ENCODE peak calls at places on chromosomes 6 and 20, in nine cellular contexts. One of them, this sample, is unnamed.

GRCh38 chr6:136728033-136728939 is 64.0 kb downstream of the MAP3K5 start:
- DNase-seq in iPS DF 6.9: no peak
- DNase-seq in HCT116: no peak
- DNase-seq in cardiac muscle cell: no peak
- DNase-seq in mesendoderm: no peak
- DNase-seq in suprapubic skin: no peak
- DNase-seq in upper lobe of left lung: no peak
- DNase-seq in CD8-positive, alpha-beta memory T cell: no peak
- DNase-seq in fibroblast of lung: no peak
- DNase-seq in this sample: no peak

GRCh38 chr20:4406627-4407026 is 315.1 kb upstream of the PRND start:
- DNase-seq in cardiac muscle cell: no peak
- DNase-seq in suprapubic skin: no peak
- DNase-seq in fibroblast of lung: peak; percentile 95
- DNase-seq in mesendoderm: no peak
- DNase-seq in upper lobe of left lung: no peak
- DNase-seq in HCT116: peak; percentile 42
- DNase-seq in CD8-positive, alpha-beta memory T cell: no peak
- DNase-seq in iPS DF 6.9: no peak
- DNase-seq in this sample: no peak

GRCh38 chr6:168093071-168093505 is 14.1 kb upstream of the FRMD1 start:
- DNase-seq in suprapubic skin: no peak
- DNase-seq in fibroblast of lung: no peak
- DNase-seq in cardiac muscle cell: no peak
- DNase-seq in upper lobe of left lung: peak; percentile 47
- DNase-seq in CD8-positive, alpha-beta memory T cell: peak; percentile 19
- DNase-seq in iPS DF 6.9: no peak
- DNase-seq in HCT116: no peak
- DNase-seq in mesendoderm: no peak
- DNase-seq in this sample: no peak

GRCh38 chr20:10861086-10861485 is 187.3 kb upstream of the JAG1 start:
- DNase-seq in CD8-positive, alpha-beta memory T cell: no peak
- DNase-seq in fibroblast of lung: peak; percentile 97
- DNase-seq in suprapubic skin: no peak
- DNase-seq in cardiac muscle cell: no peak
- DNase-seq in mesendoderm: no peak
- DNase-seq in HCT116: no peak
- DNase-seq in upper lobe of left lung: no peak
- DNase-seq in iPS DF 6.9: no peak
- DNase-seq in this sample: no peak

GRCh38 chr20:37007898-37008649 is 56.6 kb upstream of the SAMHD1 start:
- DNase-seq in CD8-positive, alpha-beta memory T cell: peak; percentile 58
- DNase-seq in iPS DF 6.9: no peak
- DNase-seq in fibroblast of lung: peak; percentile 36
- DNase-seq in upper lobe of left lung: no peak
- DNase-seq in mesendoderm: peak; percentile 7
- DNase-seq in suprapubic skin: no peak
- DNase-seq in cardiac muscle cell: peak; percentile 20
- DNase-seq in HCT116: no peak
- DNase-seq in this sample: no peak

GRCh38 chr20:53900380-53900999 is 169.9 kb downstream of the BCAS1 start:
- DNase-seq in mesendoderm: no peak
- DNase-seq in iPS DF 6.9: no peak
- DNase-seq in HCT116: no peak
- DNase-seq in suprapubic skin: no peak
- DNase-seq in cardiac muscle cell: no peak
- DNase-seq in CD8-positive, alpha-beta memory T cell: no peak
- DNase-seq in fibroblast of lung: peak; percentile 98
- DNase-seq in upper lobe of left lung: no peak
- DNase-seq in this sample: no peak

GRCh38 chr6:5726976-5727718 is 279.6 kb downstream of the NRN1 start:
- DNase-seq in mesendoderm: no peak
- DNase-seq in iPS DF 6.9: no peak
- DNase-seq in upper lobe of left lung: no peak
- DNase-seq in fibroblast of lung: peak; percentile 25
- DNase-seq in cardiac muscle cell: no peak
- DNase-seq in HCT116: no peak
- DNase-seq in CD8-positive, alpha-beta memory T cell: no peak
- DNase-seq in suprapubic skin: no peak
- DNase-seq in this sample: peak; percentile 31

GRCh38 chr6:34597605-34598353 is 41.6 kb upstream of the SPDEF start:
- DNase-seq in HCT116: no peak
- DNase-seq in suprapubic skin: no peak
- DNase-seq in upper lobe of left lung: no peak
- DNase-seq in iPS DF 6.9: no peak
- DNase-seq in CD8-positive, alpha-beta memory T cell: no peak
- DNase-seq in cardiac muscle cell: no peak
- DNase-seq in fibroblast of lung: no peak
- DNase-seq in mesendoderm: no peak
- DNase-seq in this sample: peak; percentile 30

GRCh38 chr6:75266716-75267291 is 17.8 kb downstream of the TMEM30A start:
- DNase-seq in cardiac muscle cell: peak; percentile 54
- DNase-seq in suprapubic skin: no peak
- DNase-seq in HCT116: no peak
- DNase-seq in upper lobe of left lung: no peak
- DNase-seq in iPS DF 6.9: no peak
- DNase-seq in CD8-positive, alpha-beta memory T cell: no peak
- DNase-seq in fibroblast of lung: peak; percentile 47
- DNase-seq in mesendoderm: peak; percentile 56
- DNase-seq in this sample: no peak

GRCh38 chr20:64220420-64220819 is 35.1 kb upstream of the PCMTD2 start:
- DNase-seq in upper lobe of left lung: no peak
- DNase-seq in fibroblast of lung: no peak
- DNase-seq in mesendoderm: no peak
- DNase-seq in suprapubic skin: no peak
- DNase-seq in cardiac muscle cell: no peak
- DNase-seq in iPS DF 6.9: no peak
- DNase-seq in HCT116: no peak
- DNase-seq in CD8-positive, alpha-beta memory T cell: no peak
- DNase-seq in this sample: no peak

GRCh38 chr20:64217539-64217938 is 38.0 kb upstream of the PCMTD2 start:
- DNase-seq in mesendoderm: no peak
- DNase-seq in CD8-positive, alpha-beta memory T cell: no peak
- DNase-seq in suprapubic skin: no peak
- DNase-seq in HCT116: no peak
- DNase-seq in cardiac muscle cell: no peak
- DNase-seq in upper lobe of left lung: no peak
- DNase-seq in fibroblast of lung: no peak
- DNase-seq in iPS DF 6.9: no peak
- DNase-seq in this sample: no peak

GRCh38 chr20:64219202-64219601 is 36.3 kb upstream of the PCMTD2 start:
- DNase-seq in CD8-positive, alpha-beta memory T cell: no peak
- DNase-seq in mesendoderm: no peak
- DNase-seq in suprapubic skin: no peak
- DNase-seq in HCT116: no peak
- DNase-seq in fibroblast of lung: no peak
- DNase-seq in iPS DF 6.9: no peak
- DNase-seq in upper lobe of left lung: no peak
- DNase-seq in cardiac muscle cell: no peak
- DNase-seq in this sample: no peak

GRCh38 chr20:64220891-64221527 is 34.5 kb upstream of the PCMTD2 start:
- DNase-seq in upper lobe of left lung: no peak
- DNase-seq in CD8-positive, alpha-beta memory T cell: no peak
- DNase-seq in iPS DF 6.9: no peak
- DNase-seq in cardiac muscle cell: no peak
- DNase-seq in suprapubic skin: no peak
- DNase-seq in HCT116: no peak
- DNase-seq in mesendoderm: no peak
- DNase-seq in fibroblast of lung: no peak
- DNase-seq in this sample: no peak

DNA sequence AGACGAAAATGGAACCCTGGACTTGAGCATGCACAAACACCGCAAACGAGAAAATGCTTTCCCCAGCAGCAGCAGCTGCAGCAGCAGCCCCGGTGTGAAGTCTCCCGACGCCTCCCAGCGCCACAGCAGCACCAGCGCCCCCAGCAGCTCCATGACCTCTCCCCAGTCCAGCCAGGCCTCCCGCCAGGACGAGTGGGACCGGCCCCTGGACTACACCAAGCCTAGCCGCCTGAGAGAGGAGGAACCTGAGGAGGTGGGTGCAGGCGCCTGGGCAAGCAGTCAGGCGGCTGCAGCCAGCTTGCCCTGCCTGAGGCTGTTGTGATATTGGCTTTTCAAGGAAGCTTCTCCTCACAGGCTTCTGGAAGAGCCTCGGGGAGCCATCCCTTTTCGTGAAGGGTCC is 35.8 kb upstream of the PCMTD2 start:
- DNase-seq in suprapubic skin: no peak
- DNase-seq in fibroblast of lung: no peak
- DNase-seq in iPS DF 6.9: no peak
- DNase-seq in mesendoderm: no peak
- DNase-seq in upper lobe of left lung: peak; percentile 79
- DNase-seq in cardiac muscle cell: no peak
- DNase-seq in CD8-positive, alpha-beta memory T cell: no peak
- DNase-seq in HCT116: no peak
- DNase-seq in this sample: no peak
- H3K4me1 ChIP-seq in suprapubic skin: peaks cover 17% of the 10 kb centered on the region
- H3K4me1 ChIP-seq in fibroblast of lung: peaks cover 9% of the 10 kb centered on the region
- H3K4me1 ChIP-seq in iPS DF 6.9: peaks cover 2% of the 10 kb centered on the region
- H3K4me1 ChIP-seq in mesendoderm: peaks cover 2% of the 10 kb centered on the region
- H3K4me1 ChIP-seq in upper lobe of left lung: peaks cover 4% of the 10 kb centered on the region
- H3K4me1 ChIP-seq in cardiac muscle cell: peaks cover 25% of the 10 kb centered on the region
- H3K4me1 ChIP-seq in CD8-positive, alpha-beta memory T cell: peaks cover 5% of the 10 kb centered on the region
- H3K4me1 ChIP-seq in HCT116: no peaks in the 10 kb centered on the region
- H3K4me1 ChIP-seq in this sample: peaks cover 23% of the 10 kb centered on the region

DNA sequence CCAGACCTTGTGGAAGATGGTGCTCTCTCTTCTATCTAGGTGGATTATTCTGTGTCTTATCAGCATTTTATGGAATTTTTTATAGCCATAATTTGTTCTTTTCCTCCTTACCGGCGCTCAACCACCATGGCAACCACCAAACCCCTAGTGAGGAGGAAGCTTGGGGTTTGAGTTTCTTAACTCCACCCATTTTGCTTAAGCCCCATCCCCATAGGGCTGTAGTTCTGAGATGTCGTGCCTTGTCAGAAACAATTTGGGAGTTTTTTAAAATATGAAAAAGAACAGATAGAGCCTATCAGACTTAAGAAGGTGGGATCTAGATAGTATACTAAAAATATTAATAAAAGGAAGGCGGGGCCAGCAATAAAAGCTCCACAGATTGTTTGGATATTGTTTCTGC is 5.5 kb downstream of the BRD2 start:
- DNase-seq in mesendoderm: no peak
- DNase-seq in iPS DF 6.9: no peak
- DNase-seq in fibroblast of lung: peak; percentile 64
- DNase-seq in upper lobe of left lung: no peak
- DNase-seq in suprapubic skin: no peak
- DNase-seq in cardiac muscle cell: no peak
- DNase-seq in CD8-positive, alpha-beta memory T cell: peak; percentile 66
- DNase-seq in HCT116: no peak
- DNase-seq in this sample: no peak
- H3K4me1 ChIP-seq in mesendoderm: no peaks in the 10 kb centered on the region
- H3K4me1 ChIP-seq in iPS DF 6.9: no peaks in the 10 kb centered on the region
- H3K4me1 ChIP-seq in fibroblast of lung: peaks cover 5% of the 10 kb centered on the region
- H3K4me1 ChIP-seq in upper lobe of left lung: peaks cover 36% of the 10 kb centered on the region
- H3K4me1 ChIP-seq in suprapubic skin: peaks cover 37% of the 10 kb centered on the region
- H3K4me1 ChIP-seq in cardiac muscle cell: peaks cover 8% of the 10 kb centered on the region
- H3K4me1 ChIP-seq in CD8-positive, alpha-beta memory T cell: peaks cover 43% of the 10 kb centered on the region
- H3K4me1 ChIP-seq in HCT116: peaks cover 5% of the 10 kb centered on the region
- H3K4me1 ChIP-seq in this sample: no peaks in the 10 kb centered on the region

GRCh38 chr6:105886066-105886811 is 199.9 kb upstream of the PRDM1 start:
- DNase-seq in cardiac muscle cell: no peak
- DNase-seq in CD8-positive, alpha-beta memory T cell: no peak
- DNase-seq in suprapubic skin: no peak
- DNase-seq in HCT116: no peak
- DNase-seq in iPS DF 6.9: no peak
- DNase-seq in mesendoderm: no peak
- DNase-seq in fibroblast of lung: no peak
- DNase-seq in upper lobe of left lung: no peak
- DNase-seq in this sample: no peak

GRCh38 chr6:105892577-105893262 is 193.4 kb upstream of the PRDM1 start:
- DNase-seq in mesendoderm: peak; percentile 73
- DNase-seq in suprapubic skin: no peak
- DNase-seq in cardiac muscle cell: no peak
- DNase-seq in upper lobe of left lung: no peak
- DNase-seq in HCT116: no peak
- DNase-seq in iPS DF 6.9: no peak
- DNase-seq in CD8-positive, alpha-beta memory T cell: no peak
- DNase-seq in fibroblast of lung: peak; percentile 52
- DNase-seq in this sample: peak; percentile 57

GRCh38 chr6:105890521-105891244 is 195.5 kb upstream of the PRDM1 start:
- DNase-seq in upper lobe of left lung: no peak
- DNase-seq in CD8-positive, alpha-beta memory T cell: no peak
- DNase-seq in HCT116: no peak
- DNase-seq in suprapubic skin: no peak
- DNase-seq in fibroblast of lung: peak; percentile 20
- DNase-seq in iPS DF 6.9: no peak
- DNase-seq in mesendoderm: no peak
- DNase-seq in cardiac muscle cell: no peak
- DNase-seq in this sample: no peak

GRCh38 chr6:105886812-105887513 is 199.2 kb upstream of the PRDM1 start:
- DNase-seq in fibroblast of lung: peak; percentile 53
- DNase-seq in iPS DF 6.9: no peak
- DNase-seq in HCT116: no peak
- DNase-seq in cardiac muscle cell: no peak
- DNase-seq in CD8-positive, alpha-beta memory T cell: no peak
- DNase-seq in upper lobe of left lung: no peak
- DNase-seq in mesendoderm: no peak
- DNase-seq in suprapubic skin: no peak
- DNase-seq in this sample: no peak

GRCh38 chr6:105889902-105890301 is 196.2 kb upstream of the PRDM1 start:
- DNase-seq in upper lobe of left lung: no peak
- DNase-seq in CD8-positive, alpha-beta memory T cell: no peak
- DNase-seq in cardiac muscle cell: no peak
- DNase-seq in iPS DF 6.9: no peak
- DNase-seq in mesendoderm: no peak
- DNase-seq in HCT116: no peak
- DNase-seq in suprapubic skin: no peak
- DNase-seq in fibroblast of lung: no peak
- DNase-seq in this sample: no peak
- H3K4me1 ChIP-seq in upper lobe of left lung: no peaks in the 10 kb centered on the region
- H3K4me1 ChIP-seq in CD8-positive, alpha-beta memory T cell: no peaks in the 10 kb centered on the region
- H3K4me1 ChIP-seq in cardiac muscle cell: no peaks in the 10 kb centered on the region
- H3K4me1 ChIP-seq in iPS DF 6.9: no peaks in the 10 kb centered on the region
- H3K4me1 ChIP-seq in mesendoderm: peaks cover 6% of the 10 kb centered on the region
- H3K4me1 ChIP-seq in HCT116: no peaks in the 10 kb centered on the region
- H3K4me1 ChIP-seq in suprapubic skin: peaks cover 9% of the 10 kb centered on the region
- H3K4me1 ChIP-seq in fibroblast of lung: no peaks in the 10 kb centered on the region
- H3K4me1 ChIP-seq in this sample: peaks cover 5% of the 10 kb centered on the region

GRCh38 chr6:30744054-30744805 is at the start of gene IER3:
- DNase-seq in CD8-positive, alpha-beta memory T cell: peak; percentile 72
- DNase-seq in fibroblast of lung: peak; percentile 94
- DNase-seq in iPS DF 6.9: peak; percentile 75
- DNase-seq in cardiac muscle cell: peak; percentile 81
- DNase-seq in upper lobe of left lung: peak; percentile 95
- DNase-seq in HCT116: peak; percentile 96
- DNase-seq in suprapubic skin: peak; percentile 92
- DNase-seq in mesendoderm: peak; percentile 98
- DNase-seq in this sample: peak; percentile 98
- H3K4me1 ChIP-seq in CD8-positive, alpha-beta memory T cell: peaks cover 26% of the 10 kb centered on the region
- H3K4me1 ChIP-seq in fibroblast of lung: peaks cover 23% of the 10 kb centered on the region
- H3K4me1 ChIP-seq in iPS DF 6.9: peaks cover 1% of the 10 kb centered on the region
- H3K4me1 ChIP-seq in cardiac muscle cell: peaks cover 5% of the 10 kb centered on the region
- H3K4me1 ChIP-seq in upper lobe of left lung: peaks cover 50% of the 10 kb centered on the region
- H3K4me1 ChIP-seq in HCT116: peaks cover 52% of the 10 kb centered on the region
- H3K4me1 ChIP-seq in suprapubic skin: peaks cover 59% of the 10 kb centered on the region
- H3K4me1 ChIP-seq in mesendoderm: peaks cover 11% of the 10 kb centered on the region
- H3K4me1 ChIP-seq in this sample: peaks cover 5% of the 10 kb centered on the region

This sample was measured in endodermal cell.